ENCODE peak calls at places on chromosomes 11 and 22, in ten cellular contexts. C is left colon; B is activated T-cell treated with anti-CD3 and anti-CD28 coated beads for 1 hour; J is stimulated activated CD4-positive, alpha-beta T cell treated with anti-CD3 and anti-CD28 coated beads, Interleukin-2, amount 100 ng/mL, for 24 hours; G is GM23248; R is activated T-helper 9 cell treated with anti-CD3 and anti-CD28 coated beads, Interleukin-2, amount 50 U/mL, for 16 hours; E is A549; P is Caco-2; K is spleen; D is transverse colon. I is an unnamed sample.

GRCh38 chr11:70558651-70559050 is 160.3 kb downstream of the CTTN start:
- DNase-seq in C (no peak), B (no peak), K (no peak), G (no peak), R (no peak), J (no peak), E (no peak), P (no peak), D (no peak), I (no peak)

GRCh38 chr22:38257650-38258246 is 15.1 kb downstream of the TMEM184B start:
- DNase-seq in B (no peak), R (no peak), G (peak), D (peak), C (peak), J (no peak), P (no peak), E (no peak), K (no peak), I (no peak)

GRCh38 chr11:17769218-17769617 is 34.6 kb downstream of the KCNC1 start:
- DNase-seq in D (no peak), E (no peak), G (no peak), R (no peak), C (no peak), J (no peak), K (no peak), B (no peak), P (no peak), I (no peak)

GRCh38 chr11:111694851-111695250 is 71.3 kb downstream of the PPP2R1B start:
- DNase-seq in K (no peak), E (peak), D (no peak), P (no peak), R (no peak), J (no peak), B (no peak), C (no peak), G (peak), I (no peak)

GRCh38 chr22:23833911-23834317 is 4.9 kb downstream of the DERL3 start:
- DNase-seq in G (no peak), E (no peak), B (no peak), K (peak), J (no peak), D (no peak), C (no peak), P (peak), R (no peak), I (no peak)

GRCh38 chr11:86416494-86416893 is 41.8 kb downstream of the CCDC81 start:
- DNase-seq in G (no peak), C (no peak), J (no peak), R (no peak), E (no peak), B (no peak), D (no peak), K (no peak), P (no peak), I (no peak)

GRCh38 chr11:67668191-67668551 is 6.3 kb downstream of the ALDH3B2 start:
- DNase-seq in J (no peak), C (no peak), B (no peak), D (no peak), K (no peak), P (no peak), G (no peak), R (no peak), E (no peak), I (no peak)

GRCh38 chr11:748007-748359 is 719 bp downstream of the TALDO1 start:
- DNase-seq in E (no peak), G (peak), C (peak), J (no peak), P (no peak), B (no peak), K (peak), R (no peak), D (peak), I (peak)

GRCh38 chr11:70078796-70079616 is 889 bp downstream of the ANO1 start:
- DNase-seq in C (no peak), J (no peak), D (no peak), K (peak), E (no peak), G (no peak), B (no peak), P (no peak), R (no peak), I (no peak)

GRCh38 chr11:67516806-67517205 is 6.4 kb downstream of the CABP2 start:
- DNase-seq in B (no peak), G (no peak), C (no peak), J (no peak), D (no peak), P (no peak), K (peak), E (no peak), R (no peak), I (no peak)

GRCh38 chr22:43269325-43270040 is 73.7 kb downstream of the SCUBE1 start:
- DNase-seq in P (no peak), K (no peak), G (no peak), J (no peak), R (no peak), B (no peak), E (no peak), C (no peak), D (no peak), I (no peak)

GRCh38 chr11:926341-926916 is 759 bp downstream of the AP2A2 start:
- DNase-seq in B (no peak), J (no peak), R (peak), P (no peak), K (no peak), D (peak), E (peak), G (peak), C (peak), I (peak)

GRCh38 chr11:116927163-116927772 is 89.8 kb upstream of the APOA1 start:
- DNase-seq in B (peak), K (no peak), R (peak), E (no peak), J (peak), P (no peak), D (peak), G (peak), C (peak), I (no peak)

GRCh38 chr11:96863520-96863919 is 473.7 kb downstream of the JRKL start:
- DNase-seq in B (no peak), G (no peak), C (no peak), E (no peak), R (no peak), J (no peak), P (no peak), D (no peak), K (no peak), I (no peak)

GRCh38 chr11:95499516-95500135 is 268.6 kb upstream of the SESN3 start:
- DNase-seq in K (no peak), E (peak), G (peak), C (no peak), D (no peak), P (no peak), R (no peak), J (no peak), B (no peak), I (no peak)

GRCh38 chr22:48577014-48577690 is 1250.5 kb downstream of the BRD1 start:
- DNase-seq in C (no peak), J (no peak), E (no peak), G (no peak), B (no peak), D (no peak), P (no peak), K (no peak), R (no peak), I (no peak)

GRCh38 chr11:120500414-120500936 is 11.1 kb upstream of the GRIK4 start:
- DNase-seq in B (no peak), G (peak), K (peak), D (no peak), C (no peak), J (no peak), R (no peak), E (no peak), P (no peak), I (no peak)

GRCh38 chr22:24510694-24511625 is 15.8 kb downstream of the UPB1 start:
- DNase-seq in E (no peak), B (no peak), P (peak), K (no peak), D (no peak), G (peak), J (no peak), C (no peak), R (no peak), I (no peak)

GRCh38 chr11:1877211-1878133 is 14.2 kb downstream of the PRR33 start:
- DNase-seq in D (peak), C (no peak), B (no peak), R (peak), P (peak), J (no peak), E (no peak), K (peak), G (peak), I (no peak)

GRCh38 chr11:17612221-17613188 is 65.4 kb downstream of the OTOG start:
- DNase-seq in C (no peak), G (no peak), P (no peak), E (no peak), D (no peak), J (no peak), R (no peak), K (no peak), B (no peak), I (no peak)